ENCODE peak calls at places on chromosomes 1 and 21, in seven cellular contexts. N is fibroblast of mammary gland, F is GM10248, G is GM12865, T is neural progenitor cell, W is osteocyte, M is heart left ventricle. Y is an unnamed sample.

GRCh38 chr1:7159116-7159781 is 374.0 kb downstream of the CAMTA1 start:
- DNase-seq in N (no peak), F (no peak), G (no peak), T (no peak), W (no peak), M (no peak), Y (no peak)

GRCh38 chr1:35539824-35540261 is 17.4 kb downstream of the KIAA0319L start:
- DNase-seq in N (peak), F (no peak), G (peak), T (no peak), W (no peak), M (peak), Y (no peak)

GRCh38 chr1:197674286-197674685 is 101.0 kb downstream of the DENND1B start:
- DNase-seq in N (no peak), F (no peak), G (no peak), T (peak), W (no peak), M (no peak), Y (no peak)

GRCh38 chr1:59718064-59718988 is 96.4 kb upstream of the HOOK1 start:
- DNase-seq in N (peak), F (no peak), G (peak), T (peak), W (no peak), M (no peak), Y (no peak)

GRCh38 chr1:45023663-45024062 is 11.6 kb downstream of the UROD start:
- DNase-seq in N (no peak), F (no peak), G (no peak), T (no peak), W (no peak), M (no peak), Y (no peak)

GRCh38 chr1:203520315-203520714 is 26.4 kb downstream of the OPTC start:
- DNase-seq in N (peak), F (no peak), G (no peak), T (no peak), W (no peak), M (no peak), Y (no peak)

GRCh38 chr1:17328855-17329254 is 20.9 kb downstream of the PADI4 start:
- DNase-seq in N (no peak), F (no peak), G (no peak), T (no peak), W (no peak), M (no peak), Y (no peak)

GRCh38 chr21:16113052-16113715 is 383.4 kb downstream of the USP25 start:
- DNase-seq in N (peak), F (no peak), G (no peak), T (no peak), W (no peak), M (no peak), Y (no peak)

GRCh38 chr21:22900511-22900910 is 1902.3 kb downstream of the NCAM2 start:
- DNase-seq in N (no peak), F (no peak), G (no peak), T (no peak), W (no peak), M (no peak), Y (no peak)

GRCh38 chr1:69221492-69221990 is 346.2 kb upstream of the LRRC7 start:
- DNase-seq in N (no peak), F (no peak), G (no peak), T (peak), W (no peak), M (no peak), Y (no peak)

GRCh38 chr1:211908951-211909350 is 78.4 kb upstream of the LPGAT1 start:
- DNase-seq in N (no peak), F (no peak), G (no peak), T (no peak), W (no peak), M (no peak), Y (no peak)

GRCh38 chr1:83882906-83883305 is 116.0 kb downstream of the TTLL7 start:
- DNase-seq in N (peak), F (no peak), G (peak), T (peak), W (no peak), M (peak), Y (no peak)
- TF ChIP-seq CTCF in N (peak), F (peak), G (peak), T (peak), W (no peak), M (peak), Y (no peak)

DNA sequence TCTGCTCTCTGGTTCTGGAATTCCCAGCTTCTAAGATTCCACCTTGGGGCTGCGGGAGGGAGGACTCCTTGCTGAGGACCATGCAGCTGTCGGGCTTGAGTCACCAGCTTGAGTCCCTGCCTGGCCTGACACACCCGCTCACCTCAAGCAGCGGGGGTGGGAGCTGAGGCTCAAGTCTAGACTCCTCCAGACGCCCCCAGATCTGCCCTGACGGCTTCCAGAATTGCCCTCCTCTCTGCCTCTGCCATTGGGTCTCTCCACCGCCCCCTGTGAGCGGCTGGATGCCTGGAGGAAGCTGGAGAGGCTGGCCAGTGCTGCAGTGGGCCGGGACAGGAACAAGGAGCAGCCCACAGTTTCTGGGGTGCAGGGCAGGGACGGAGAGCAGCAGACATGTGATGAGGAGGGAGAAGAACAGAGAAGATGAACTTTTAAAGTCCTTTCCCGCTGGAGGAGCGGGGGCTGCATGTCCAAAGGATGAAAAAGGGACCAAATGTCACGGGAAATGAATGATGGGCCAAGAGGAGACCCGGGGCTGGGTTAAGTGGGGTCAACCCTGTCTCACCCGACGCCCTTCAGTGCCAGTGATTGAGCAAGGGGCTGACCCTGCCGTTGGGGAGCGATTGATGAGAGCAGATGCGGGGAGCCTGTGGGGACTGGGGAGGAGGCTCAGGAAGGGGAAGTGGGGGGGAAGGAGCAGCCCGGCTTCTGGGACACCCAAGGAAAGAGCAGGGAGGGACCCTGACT is 13.5 kb downstream of the CRABP2 start:
- DNase-seq in N (peak), F (no peak), G (no peak), T (peak), W (no peak), M (no peak), Y (no peak)
- TF ChIP-seq CTCF in N (peak), F (no peak), G (no peak), T (peak), W (peak), M (no peak), Y (no peak)

GRCh38 chr1:193433599-193433998 is 247.2 kb upstream of the B3GALT2 start:
- DNase-seq in N (no peak), F (no peak), G (no peak), T (no peak), W (no peak), M (no peak), Y (no peak)
- TF ChIP-seq CTCF in N (no peak), F (no peak), G (no peak), T (no peak), W (no peak), M (no peak), Y (no peak)

DNA sequence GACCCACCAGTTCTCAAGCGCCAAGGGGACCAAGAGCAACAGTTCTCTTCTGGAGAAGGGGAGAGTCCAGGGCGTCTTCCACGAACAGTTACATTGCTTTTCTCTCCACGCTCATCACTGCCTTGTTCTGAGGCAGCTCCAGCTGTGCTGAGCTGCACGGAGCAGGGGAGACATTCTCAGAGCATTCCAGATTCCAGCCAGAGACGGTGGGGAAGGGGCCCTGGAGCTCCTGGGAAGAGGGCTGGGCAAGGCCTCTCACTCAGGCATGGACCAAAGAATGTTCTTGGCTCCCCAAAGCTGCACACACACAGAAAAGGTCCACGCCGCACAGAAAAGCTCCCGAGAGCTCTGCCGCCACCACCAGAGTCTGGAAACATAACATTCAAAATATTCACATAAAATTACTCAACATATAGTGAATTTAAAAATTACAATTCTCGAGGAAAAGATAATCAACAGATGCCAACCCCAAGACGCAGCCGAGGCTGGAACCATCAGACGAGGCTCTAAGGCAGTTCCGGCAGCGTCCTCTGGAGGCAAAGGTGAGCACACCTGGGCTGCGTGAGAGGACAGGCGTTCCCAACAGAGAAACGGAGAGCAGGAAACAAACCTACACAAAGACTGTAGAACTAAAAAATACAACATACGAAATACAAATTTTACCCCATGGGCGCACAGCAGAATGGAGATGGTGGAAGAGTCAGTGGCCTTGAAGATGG is 40.5 kb downstream of the UBE2G2 start:
- DNase-seq in N (no peak), F (no peak), G (peak), T (peak), W (peak), M (no peak), Y (peak)
- TF ChIP-seq CTCF in N (peak), F (no peak), G (peak), T (peak), W (peak), M (no peak), Y (no peak)